ENCODE peak calls at places on chromosomes 12 and 14, in nine cellular contexts. X, J, Q, L, C, A, V, U and S are unnamed samples. For H3K27me3, the result is how much of the 10 kb centered on the place peaks cover.

GRCh38 chr12:94172973-94173372 is 24.6 kb downstream of the PLXNC1 start:
- DNase-seq in X (peak), J (no peak), Q (peak), L (no peak), C (no peak), A (no peak), V (no peak), U (no peak), S (no peak)

GRCh38 chr12:62684586-62685295 is 218.1 kb downstream of the MON2 start:
- DNase-seq in X (no peak), J (no peak), Q (peak), L (peak), C (no peak), A (peak), V (peak), U (peak), S (peak)

GRCh38 chr12:1875608-1876007 is 42.8 kb downstream of the CACNA2D4 start:
- DNase-seq in X (no peak), J (no peak), Q (no peak), L (no peak), C (no peak), A (no peak), V (no peak), U (no peak), S (no peak)

GRCh38 chr12:108306014-108306501 is 33.1 kb downstream of the CMKLR1 start:
- DNase-seq in X (no peak), J (peak), Q (no peak), L (no peak), C (no peak), A (no peak), V (no peak), U (no peak), S (peak)

GRCh38 chr14:75521415-75522199 is 662 bp upstream of the BATF start:
- DNase-seq in X (no peak), J (no peak), Q (no peak), L (no peak), C (no peak), A (no peak), V (no peak), U (no peak), S (no peak)

GRCh38 chr14:64745511-64746041 is 41.4 kb downstream of the PLEKHG3 start:
- DNase-seq in X (no peak), J (no peak), Q (no peak), L (no peak), C (no peak), A (no peak), V (peak), U (no peak), S (no peak)

GRCh38 chr12:31514912-31515311 is 76.0 kb downstream of the DENND5B start:
- DNase-seq in X (no peak), J (no peak), Q (no peak), L (no peak), C (no peak), A (no peak), V (no peak), U (no peak), S (no peak)

GRCh38 chr12:112664569-112664968 is 127.0 kb upstream of the RPH3A start:
- DNase-seq in X (no peak), J (peak), Q (no peak), L (no peak), C (no peak), A (no peak), V (no peak), U (no peak), S (no peak)

GRCh38 chr12:27333311-27334009 is 824 bp downstream of the BMAL2 start:
- DNase-seq in X (peak), J (peak), Q (peak), L (peak), C (no peak), A (peak), V (no peak), U (peak), S (peak)

GRCh38 chr12:68069276-68069675 is 80.0 kb downstream of the IFNG-AS1 start:
- DNase-seq in X (no peak), J (no peak), Q (no peak), L (no peak), C (no peak), A (no peak), V (no peak), U (no peak), S (no peak)

GRCh38 chr12:104232609-104233280 is 17.2 kb downstream of the TXNRD1 start:
- DNase-seq in X (no peak), J (no peak), Q (no peak), L (no peak), C (no peak), A (no peak), V (no peak), U (no peak), S (no peak)

GRCh38 chr14:85532981-85533820 is 3.3 kb downstream of the FLRT2 start:
- DNase-seq in X (no peak), J (no peak), Q (no peak), L (peak), C (no peak), A (peak), V (peak), U (peak), S (peak)

GRCh38 chr14:101491841-101492240 is 69.5 kb upstream of the DIO3 start:
- DNase-seq in X (no peak), J (no peak), Q (no peak), L (peak), C (no peak), A (no peak), V (no peak), U (no peak), S (peak)

GRCh38 chr14:69038449-69039286 is 59.6 kb upstream of the ACTN1 start:
- DNase-seq in X (no peak), J (peak), Q (no peak), L (no peak), C (no peak), A (no peak), V (no peak), U (peak), S (no peak)

GRCh38 chr12:111636209-111636928 is 37.3 kb upstream of the ATXN2 start:
- DNase-seq in X (peak), J (peak), Q (peak), L (peak), C (no peak), A (peak), V (peak), U (peak), S (peak)

GRCh38 chr14:23436327-23437141 is 1.1 kb upstream of the MYH7 start:
- DNase-seq in X (no peak), J (peak), Q (peak), L (no peak), C (no peak), A (no peak), V (no peak), U (no peak), S (peak)
- H3K27me3 ChIP-seq in X (under half), J (under half), Q (under half), L (under half), C (under half), A (under half), V (under half), U (under half), S (under half)

GRCh38 chr12:106840217-106840616 is 65.7 kb downstream of the RIC8B start:
- DNase-seq in X (no peak), J (peak), Q (no peak), L (no peak), C (no peak), A (no peak), V (no peak), U (peak), S (no peak)

GRCh38 chr12:106845910-106846309 is 71.4 kb downstream of the RIC8B start:
- DNase-seq in X (no peak), J (peak), Q (no peak), L (no peak), C (no peak), A (no peak), V (no peak), U (no peak), S (no peak)

GRCh38 chr12:106837782-106838181 is 63.3 kb downstream of the RIC8B start:
- DNase-seq in X (no peak), J (no peak), Q (peak), L (no peak), C (no peak), A (no peak), V (no peak), U (no peak), S (no peak)

GRCh38 chr12:106839343-106839742 is 64.9 kb downstream of the RIC8B start:
- DNase-seq in X (no peak), J (peak), Q (no peak), L (no peak), C (no peak), A (no peak), V (no peak), U (no peak), S (no peak)

DNA sequence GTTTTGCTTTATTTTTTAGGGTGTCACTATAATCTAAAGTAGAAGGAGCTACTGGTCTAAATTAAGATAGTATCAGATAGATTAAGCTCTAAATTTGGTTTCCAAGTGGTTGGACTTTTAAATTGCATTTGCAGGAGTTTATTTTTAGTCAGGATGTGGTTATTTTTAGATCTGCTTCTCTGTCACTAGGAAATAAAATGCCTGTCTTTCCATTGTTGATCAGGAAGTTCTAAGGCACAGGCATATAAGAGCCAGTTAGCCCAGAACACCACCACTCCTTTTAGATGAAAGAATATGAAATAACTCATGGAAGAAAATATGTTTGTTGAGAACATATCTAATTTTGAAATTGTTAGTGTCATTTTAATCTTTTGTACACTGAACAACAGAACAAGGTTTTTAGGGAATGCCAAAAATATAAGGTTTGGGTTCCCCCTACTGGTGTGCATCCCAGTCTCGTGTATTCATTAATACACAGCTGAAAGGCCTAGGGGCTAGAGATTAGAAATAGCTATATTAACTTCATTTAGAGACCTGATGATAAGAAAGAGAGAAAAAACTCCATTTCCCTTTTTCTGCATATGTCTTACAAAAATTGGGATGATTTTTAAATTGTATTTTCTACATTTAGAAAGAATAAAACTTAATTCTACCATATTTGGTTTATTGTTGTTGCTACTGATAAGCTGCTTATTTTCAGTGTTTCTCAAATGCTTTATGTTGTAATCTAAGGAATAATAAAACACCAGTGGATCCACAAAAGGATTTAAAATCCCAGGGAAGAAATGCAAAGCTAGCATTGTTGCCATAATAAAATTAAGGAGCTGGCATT is 67.2 kb downstream of the RIC8B start:
- DNase-seq in X (peak), J (peak), Q (peak), L (no peak), C (no peak), A (peak), V (peak), U (peak), S (no peak)
- TF ChIP-seq EP300 in X (no peak), J (no peak), Q (no peak), L (no peak), C (no peak), A (no peak), V (no peak), U (peak), S (no peak)

DNA sequence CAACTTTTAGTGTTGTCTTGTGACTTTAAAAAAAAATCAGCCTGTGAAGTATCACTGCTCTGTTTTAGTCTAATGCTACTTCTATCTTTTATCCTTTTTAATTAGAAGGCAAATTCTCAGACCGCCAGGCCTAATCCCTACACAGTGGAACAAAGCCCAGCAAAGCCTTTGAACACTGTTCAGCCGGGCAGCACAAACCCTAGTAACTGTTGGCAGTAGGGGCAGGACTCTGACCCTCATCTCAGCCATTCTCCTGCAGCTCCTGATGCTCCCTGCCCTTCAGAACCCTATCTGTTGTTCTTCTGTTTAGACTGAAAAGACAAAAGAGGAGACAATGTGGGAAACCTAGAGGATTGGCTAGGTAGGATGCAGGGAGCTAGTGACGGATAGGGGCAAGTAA is 78.0 kb upstream of the OTX2 start:
- DNase-seq in X (no peak), J (no peak), Q (no peak), L (no peak), C (no peak), A (no peak), V (no peak), U (no peak), S (no peak)
- H3K27me3 ChIP-seq in X (under half), J (under half), Q (under half), L (under half), C (under half), A (under half), V (under half), U (under half), S (under half)

GRCh38 chr12:124720687-124721500 is 142.8 kb downstream of the SCARB1 start:
- DNase-seq in X (peak), J (no peak), Q (peak), L (peak), C (no peak), A (no peak), V (no peak), U (peak), S (no peak)
- TF ChIP-seq EP300 in X (peak), J (no peak), Q (peak), L (peak), C (no peak), A (peak), V (no peak), U (peak), S (no peak)

GRCh38 chr12:49093746-49094103 is 876 bp downstream of the DHH start:
- DNase-seq in X (no peak), J (peak), Q (no peak), L (no peak), C (no peak), A (no peak), V (no peak), U (peak), S (no peak)

GRCh38 chr12:49091836-49092085 is 2.8 kb downstream of the DHH start:
- DNase-seq in X (no peak), J (no peak), Q (no peak), L (no peak), C (no peak), A (no peak), V (no peak), U (no peak), S (no peak)

GRCh38 chr12:49092086-49092815 is 2.4 kb downstream of the DHH start:
- DNase-seq in X (no peak), J (peak), Q (no peak), L (no peak), C (no peak), A (no peak), V (no peak), U (peak), S (no peak)

GRCh38 chr12:49094104-49094948 is at the start of gene DHH:
- DNase-seq in X (peak), J (peak), Q (no peak), L (no peak), C (no peak), A (no peak), V (no peak), U (peak), S (peak)

GRCh38 chr12:49092816-49093406 is 1.7 kb downstream of the DHH start:
- DNase-seq in X (no peak), J (peak), Q (no peak), L (no peak), C (no peak), A (no peak), V (no peak), U (no peak), S (no peak)
- H3K27me3 ChIP-seq in X (under half), J (under half), Q (half or more), L (half or more), C (under half), A (under half), V (under half), U (under half), S (half or more)

DNA sequence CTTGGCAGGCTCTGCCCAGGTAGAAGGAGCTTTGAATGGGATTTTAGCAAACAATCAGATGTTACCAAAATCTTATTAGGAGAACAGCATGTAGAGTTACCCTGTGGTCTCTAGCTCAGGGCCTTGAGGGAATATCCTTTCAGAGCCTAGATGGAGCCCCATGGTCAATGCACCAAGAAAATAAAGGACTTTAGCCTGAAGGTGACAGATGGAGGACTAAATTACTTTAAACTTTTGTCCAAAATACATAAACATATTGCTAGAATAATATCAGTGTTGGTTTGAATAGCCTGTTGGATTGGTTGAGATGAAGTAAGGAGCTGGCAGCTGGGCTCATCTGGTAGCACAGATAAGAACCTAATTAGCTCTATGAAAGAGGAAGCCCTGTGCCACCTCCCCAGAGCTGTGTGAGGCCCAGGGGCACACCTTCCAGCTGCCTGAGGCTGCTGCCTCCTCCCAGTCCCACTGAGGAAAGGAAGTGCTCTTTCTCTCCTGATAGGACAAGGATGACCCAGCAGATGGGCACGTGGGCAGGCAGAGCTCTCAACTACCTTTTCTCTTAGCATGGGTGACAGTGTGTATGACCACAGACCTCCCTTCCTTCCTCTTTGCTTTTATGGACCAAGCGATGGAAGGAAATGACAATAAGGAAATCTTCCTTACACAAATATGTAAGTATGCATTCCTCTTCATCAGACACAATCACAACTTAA is 127.4 kb upstream of the AMIGO2 start:
- DNase-seq in X (peak), J (peak), Q (peak), L (no peak), C (peak), A (no peak), V (no peak), U (no peak), S (no peak)
- TF ChIP-seq EP300 in X (no peak), J (peak), Q (no peak), L (no peak), C (no peak), A (no peak), V (no peak), U (no peak), S (no peak)

GRCh38 chr12:114192549-114192948 is 213.4 kb downstream of the TBX5 start:
- DNase-seq in X (no peak), J (no peak), Q (no peak), L (no peak), C (no peak), A (no peak), V (no peak), U (no peak), S (no peak)

GRCh38 chr12:114192013-114192412 is 213.9 kb downstream of the TBX5 start:
- DNase-seq in X (no peak), J (no peak), Q (no peak), L (no peak), C (no peak), A (no peak), V (no peak), U (no peak), S (no peak)

GRCh38 chr12:114190971-114191370 is 215.0 kb downstream of the TBX5 start:
- DNase-seq in X (no peak), J (no peak), Q (no peak), L (no peak), C (no peak), A (no peak), V (no peak), U (no peak), S (no peak)

GRCh38 chr12:114186241-114187002 is 219.5 kb downstream of the TBX5 start:
- DNase-seq in X (no peak), J (no peak), Q (no peak), L (no peak), C (no peak), A (no peak), V (no peak), U (peak), S (no peak)

DNA sequence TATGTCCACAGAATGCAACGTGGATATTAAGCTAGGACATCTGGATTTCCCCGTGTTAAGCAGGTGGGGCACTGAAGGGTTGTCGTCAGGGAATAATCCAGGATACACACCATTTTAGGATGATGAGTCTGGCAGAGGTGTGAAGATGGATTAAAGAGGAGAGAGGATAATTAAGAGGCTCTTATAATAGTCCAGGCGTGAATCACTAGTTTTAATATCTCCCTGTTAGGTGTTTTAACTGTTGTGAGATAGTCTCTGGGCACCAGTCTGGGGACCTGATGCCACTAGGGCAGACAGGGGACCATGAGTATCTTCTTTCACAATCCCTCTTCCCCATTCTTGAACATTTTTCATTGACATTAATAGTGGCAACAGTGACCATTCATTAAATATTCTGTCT is 216.7 kb downstream of the TBX5 start:
- DNase-seq in X (no peak), J (no peak), Q (no peak), L (no peak), C (no peak), A (no peak), V (no peak), U (no peak), S (no peak)
- H3K27me3 ChIP-seq in X (under half), J (under half), Q (under half), L (under half), C (under half), A (under half), V (under half), U (under half), S (under half)